ENCODE peak calls at places on chromosomes 3 and 15, in six cellular contexts. Z, L, M, T, J and G are unnamed samples.

GRCh38 chr15:89835190-89835564 is 20.5 kb upstream of the ANPEP start:
- DNase-seq in J (no peak), M (no peak), Z (no peak), T (no peak), L (no peak), G (no peak)

GRCh38 chr3:122003112-122003511 is 18.9 kb downstream of the ILDR1 start:
- DNase-seq in Z (no peak), J (no peak), T (no peak), L (no peak), M (no peak), G (peak)

GRCh38 chr15:79370716-79371115 is 59.8 kb downstream of the TMED3 start:
- DNase-seq in M (no peak), L (no peak), T (no peak), Z (peak), J (no peak), G (no peak)

GRCh38 chr3:12956316-12956660 is 114.9 kb upstream of the RPL32 start:
- DNase-seq in M (no peak), L (no peak), T (no peak), Z (no peak), J (no peak), G (no peak)

GRCh38 chr3:27714692-27715453 is 7.2 kb downstream of the EOMES start:
- DNase-seq in M (peak), L (peak), Z (peak), T (peak), J (no peak), G (no peak)

GRCh38 chr3:146414010-146414409 is 55.4 kb downstream of the PLSCR2 start:
- DNase-seq in L (no peak), M (no peak), J (no peak), T (no peak), Z (no peak), G (no peak)

GRCh38 chr3:69012836-69013255 is 638 bp downstream of the EOGT start:
- DNase-seq in M (peak), T (peak), Z (peak), L (peak), J (peak), G (peak)

GRCh38 chr3:194333212-194333980 is 17.7 kb downstream of the CPN2 start:
- DNase-seq in L (peak), M (peak), T (peak), J (peak), Z (peak), G (peak)

GRCh38 chr3:105278688-105279087 is 88.0 kb upstream of the ALCAM start:
- DNase-seq in J (no peak), M (no peak), L (no peak), Z (no peak), T (no peak), G (no peak)

GRCh38 chr15:101045236-101045646 is 126.1 kb downstream of the LRRK1 start:
- DNase-seq in M (no peak), Z (no peak), L (no peak), T (no peak), J (no peak), G (no peak)

GRCh38 chr15:39624806-39625205 is 43.9 kb downstream of the THBS1 start:
- DNase-seq in L (peak), J (no peak), Z (peak), M (peak), T (no peak), G (no peak)

GRCh38 chr3:158679547-158680000 is 7.1 kb upstream of the LXN start:
- DNase-seq in J (no peak), T (no peak), Z (peak), M (no peak), L (peak), G (no peak)

GRCh38 chr15:60966316-60966715 is 262.8 kb downstream of the RORA start:
- DNase-seq in Z (peak), J (no peak), M (no peak), T (no peak), L (no peak), G (no peak)

GRCh38 chr15:60963557-60963956 is 265.5 kb downstream of the RORA start:
- DNase-seq in T (no peak), Z (no peak), J (no peak), L (no peak), M (no peak), G (no peak)

GRCh38 chr15:60964527-60964926 is 264.6 kb downstream of the RORA start:
- DNase-seq in L (no peak), M (no peak), Z (no peak), T (no peak), J (no peak), G (no peak)

GRCh38 chr15:60961541-60961940 is 267.6 kb downstream of the RORA start:
- DNase-seq in L (no peak), T (no peak), M (peak), Z (no peak), J (no peak), G (no peak)

DNA sequence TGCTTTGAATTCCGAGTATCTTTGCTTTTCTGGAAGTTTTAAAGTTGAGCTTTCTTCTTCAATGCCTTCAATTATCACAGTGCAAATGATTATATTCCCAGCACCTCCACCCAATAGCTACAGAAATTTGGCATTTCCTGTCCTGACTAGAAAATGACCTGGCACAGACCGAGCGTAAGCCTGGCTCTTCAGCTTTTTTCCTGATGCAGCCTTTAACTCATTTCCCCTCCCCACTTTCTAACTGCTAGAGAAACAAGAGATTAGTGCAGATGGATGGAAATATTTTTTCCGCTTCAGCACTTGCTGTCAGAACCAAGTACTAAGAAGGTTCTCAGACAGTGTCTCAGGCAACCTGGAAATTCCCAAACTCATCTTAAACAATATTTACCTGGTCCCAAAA is 267.0 kb downstream of the RORA start:
- DNase-seq in Z (peak), L (no peak), M (no peak), J (no peak), T (no peak), G (no peak)
- TF ChIP-seq EZH2phosphoT487 in Z (no peak), L (no peak), M (no peak), J (no peak), T (no peak), G (no peak)

GRCh38 chr3:154025007-154025406 is 96.2 kb upstream of the ARHGEF26 start:
- DNase-seq in T (no peak), L (no peak), J (no peak), M (no peak), Z (no peak), G (no peak)

GRCh38 chr3:154018100-154018696 is 103.0 kb upstream of the ARHGEF26 start:
- DNase-seq in J (peak), M (peak), L (peak), Z (peak), T (peak), G (peak)

GRCh38 chr3:154023148-154023547 is 98.0 kb upstream of the ARHGEF26 start:
- DNase-seq in Z (peak), L (no peak), M (peak), T (no peak), J (no peak), G (no peak)

DNA sequence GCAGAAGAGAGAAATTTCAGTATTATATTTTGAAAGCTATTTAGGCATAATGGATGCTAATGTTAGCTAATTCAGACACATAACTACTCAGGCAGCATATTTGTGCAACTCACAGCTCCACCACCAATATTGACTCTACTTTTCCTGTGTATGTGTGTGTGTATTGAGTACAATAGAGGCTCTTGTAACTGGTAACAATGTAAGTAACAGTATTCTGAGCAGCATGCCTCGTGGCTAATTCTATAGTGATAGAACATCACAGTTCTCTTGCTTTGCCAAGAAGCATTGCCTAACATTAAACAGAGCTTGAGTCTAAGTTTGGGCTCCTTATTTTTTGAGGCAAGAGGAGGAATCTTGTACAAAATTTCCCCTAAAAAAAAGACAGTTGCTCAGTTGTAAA is 98.6 kb upstream of the ARHGEF26 start:
- DNase-seq in T (no peak), L (no peak), Z (no peak), M (no peak), J (no peak), G (no peak)
- TF ChIP-seq EZH2phosphoT487 in T (no peak), L (no peak), Z (no peak), M (no peak), J (no peak), G (no peak)

DNA sequence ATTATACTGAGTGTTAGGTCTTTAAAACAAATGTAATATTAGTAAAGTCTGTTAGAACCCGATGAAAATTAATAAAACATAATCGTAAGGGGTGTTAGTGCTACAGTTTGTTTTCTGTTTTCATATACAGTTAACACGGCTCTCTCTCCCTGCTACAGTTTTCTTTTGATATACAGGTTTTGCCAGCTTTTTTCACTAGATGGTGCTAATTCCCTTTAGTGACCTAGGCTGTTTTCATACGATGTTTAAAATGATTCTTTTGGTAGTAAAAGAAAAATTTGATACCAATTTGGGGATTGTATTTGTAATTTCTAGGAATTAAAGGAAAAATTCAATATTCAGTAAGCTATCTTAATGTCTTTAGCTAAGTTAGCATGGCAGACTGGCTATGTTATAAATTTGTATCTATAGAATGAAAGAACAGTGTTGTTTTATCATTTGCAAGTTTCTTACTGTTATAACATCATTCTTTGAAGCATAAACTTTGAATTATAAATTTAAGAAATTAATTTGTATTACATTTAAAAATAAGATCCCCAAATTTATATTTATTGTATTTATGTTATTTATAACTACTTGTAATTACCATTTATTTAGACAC is 11.5 kb downstream of the APH1B start:
- DNase-seq in L (peak), T (peak), M (peak), J (peak), Z (peak), G (peak)
- TF ChIP-seq EZH2phosphoT487 in L (no peak), T (no peak), M (no peak), J (no peak), Z (no peak), G (no peak)

DNA sequence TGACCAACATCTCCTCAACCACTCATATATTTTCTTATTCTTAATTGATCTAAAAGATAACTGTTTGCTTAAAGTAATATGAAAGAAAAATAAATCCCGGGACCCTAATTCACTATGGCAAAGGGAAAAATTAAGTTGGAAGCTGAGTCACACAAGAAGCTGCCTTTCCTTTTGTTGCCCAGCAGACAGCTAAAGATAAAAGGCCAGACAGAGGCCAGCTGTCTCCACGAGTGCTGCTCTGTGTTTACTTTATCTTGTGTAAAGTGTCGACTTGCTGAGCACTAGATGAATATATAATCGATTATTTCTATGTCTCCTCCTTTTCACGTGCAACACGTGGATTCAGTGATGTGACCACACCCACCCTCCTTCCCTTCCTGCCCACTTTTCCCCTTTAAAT is 52.8 kb upstream of the NSMCE3 start:
- DNase-seq in T (peak), J (no peak), Z (no peak), L (no peak), M (peak), G (no peak)
- TF ChIP-seq EZH2phosphoT487 in T (no peak), J (no peak), Z (no peak), L (no peak), M (no peak), G (no peak)

GRCh38 chr3:183745300-183746098 is 47.9 kb downstream of the YEATS2 start:
- DNase-seq in J (no peak), L (peak), T (peak), M (no peak), Z (no peak), G (no peak)
- TF ChIP-seq EZH2phosphoT487 in J (no peak), L (no peak), T (no peak), M (no peak), Z (no peak), G (no peak)

GRCh38 chr3:45917146-45917885 is 25.9 kb upstream of the CXCR6 start:
- DNase-seq in M (no peak), Z (no peak), T (no peak), L (no peak), J (no peak), G (no peak)
- TF ChIP-seq EZH2phosphoT487 in M (no peak), Z (no peak), T (no peak), L (no peak), J (no peak), G (no peak)